ENCODE peak calls at places on chromosomes 5 and 9, in four cellular contexts. J, B, P and X are unnamed samples.

GRCh38 chr9:107312651-107313050 is 29.6 kb downstream of the RAD23B start:
- DNase-seq in J (no peak), B (no peak), P (peak; percentile 56), X (no peak)

GRCh38 chr9:136512651-136513066 is 29.8 kb upstream of the SEC16A start:
- DNase-seq in P (no peak), J (no peak), B (no peak), X (no peak)

GRCh38 chr5:132013711-132014110 is 2.3 kb upstream of the ACSL6 start:
- DNase-seq in J (no peak), B (no peak), P (no peak), X (no peak)

GRCh38 chr5:654071-654778 is 38.9 kb downstream of the TPPP start:
- DNase-seq in J (no peak), B (no peak), P (no peak), X (no peak)

GRCh38 chr9:129482521-129483466 is 138.1 kb downstream of the C9orf50 start:
- DNase-seq in J (peak; percentile 89), B (peak; percentile 69), P (peak; percentile 84), X (no peak)

GRCh38 chr5:60334281-60334713 is 365.7 kb downstream of the DEPDC1B start:
- DNase-seq in J (no peak), P (peak; percentile 65), B (no peak), X (no peak)

GRCh38 chr9:119968837-119969707 is 599.8 kb upstream of the BRINP1 start:
- DNase-seq in B (no peak), J (peak; percentile 50), P (peak; percentile 61), X (peak; percentile 0)

GRCh38 chr5:55037816-55038379 is 13.8 kb downstream of the GZMK start:
- DNase-seq in B (no peak), P (no peak), J (no peak), X (no peak)

GRCh38 chr5:66307647-66308257 is 163.7 kb downstream of the SREK1 start:
- DNase-seq in B (peak; percentile 44), J (no peak), P (peak; percentile 69), X (peak; percentile 7)

GRCh38 chr9:79573697-79573976 is 1.9 kb downstream of the TLE4 start:
- DNase-seq in J (no peak), B (no peak), P (no peak), X (no peak)

GRCh38 chr5:34695275-34696032 is 39.3 kb downstream of the RAI14 start:
- DNase-seq in J (no peak), B (no peak), P (no peak), X (peak; percentile 9)

GRCh38 chr5:137521246-137521645 is 22.1 kb upstream of the SPOCK1 start:
- DNase-seq in J (no peak), P (no peak), B (no peak), X (no peak)

GRCh38 chr5:98938459-98938858 is 9.7 kb upstream of the CHD1 start:
- DNase-seq in B (no peak), J (no peak), P (peak; percentile 41), X (no peak)

GRCh38 chr5:15483348-15484090 is 16.5 kb upstream of the FBXL7 start:
- DNase-seq in P (peak; percentile 19), J (no peak), B (no peak), X (no peak)

GRCh38 chr5:143400541-143401252 is 2.8 kb downstream of the NR3C1 start:
- DNase-seq in P (peak; percentile 60), J (no peak), B (no peak), X (no peak)

GRCh38 chr9:116632990-116633441 is 54.1 kb upstream of the TRIM32 start:
- DNase-seq in P (peak; percentile 44), J (no peak), B (no peak), X (no peak)

GRCh38 chr9:37456808-37457207 is 8.4 kb downstream of the ZBTB5 start:
- DNase-seq in P (no peak), J (no peak), B (no peak), X (no peak)

GRCh38 chr5:81020478-81021167 is 60.5 kb downstream of the RASGRF2 start:
- DNase-seq in B (peak; percentile 53), P (peak; percentile 45), J (no peak), X (no peak)

GRCh38 chr5:127838661-127839060 is 135.5 kb downstream of the CCDC192 start:
- DNase-seq in P (peak; percentile 64), B (no peak), J (no peak), X (no peak)

GRCh38 chr5:109121225-109121624 is 288.5 kb downstream of the PJA2 start:
- DNase-seq in J (no peak), P (no peak), B (no peak), X (no peak)

GRCh38 chr5:109125755-109126429 is 283.9 kb downstream of the PJA2 start:
- DNase-seq in P (no peak), J (no peak), B (no peak), X (no peak)

GRCh38 chr5:109126481-109126880 is 283.3 kb downstream of the PJA2 start:
- DNase-seq in P (no peak), J (no peak), B (no peak), X (no peak)
- H3K4me3 ChIP-seq in P (no peak overlapping the region), J (no peak overlapping the region), B (no peak overlapping the region), X (no peak overlapping the region)

GRCh38 chr9:15485836-15486678 is 24.7 kb downstream of the PSIP1 start:
- DNase-seq in B (no peak), P (peak; percentile 54), J (no peak), X (peak; percentile 41)
- H3K9me3 ChIP-seq in B (no peaks in the 10 kb centered on the region), P (no peaks in the 10 kb centered on the region), J (no peaks in the 10 kb centered on the region), X (no peaks in the 10 kb centered on the region)

DNA sequence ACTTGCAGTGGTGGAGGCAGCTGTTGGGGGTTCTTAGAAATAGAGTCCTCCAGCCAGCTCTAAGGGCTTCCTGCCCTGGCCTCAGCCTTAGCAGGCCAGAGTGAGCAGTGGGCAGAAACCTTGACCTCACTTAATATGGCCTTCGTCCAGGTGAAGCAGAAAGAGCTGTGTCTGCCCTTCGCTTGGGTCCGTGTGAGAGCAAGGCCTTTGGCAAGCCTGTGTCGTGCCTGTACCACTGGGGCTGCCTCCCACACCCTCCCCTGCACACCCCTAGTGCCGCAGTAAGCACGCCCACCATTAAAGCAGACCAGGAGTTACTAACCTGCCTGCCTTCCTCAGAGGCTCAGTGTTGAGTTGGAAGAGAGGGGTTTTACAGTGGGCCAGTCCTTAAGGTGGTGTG is 13.6 kb downstream of the ARPC5L start:
- DNase-seq in B (no peak), P (no peak), J (no peak), X (no peak)
- H3K4me3 ChIP-seq in B (no peak overlapping the region), P (no peak overlapping the region), J (no peak overlapping the region), X (no peak overlapping the region)

GRCh38 chr5:68242743-68243142 is 27.2 kb downstream of the PIK3R1 start:
- DNase-seq in B (no peak), P (peak; percentile 65), J (no peak), X (no peak)
- H3K9me3 ChIP-seq in B (no peaks in the 10 kb centered on the region), P (no peaks in the 10 kb centered on the region), J (no peaks in the 10 kb centered on the region), X (no peaks in the 10 kb centered on the region)

DNA sequence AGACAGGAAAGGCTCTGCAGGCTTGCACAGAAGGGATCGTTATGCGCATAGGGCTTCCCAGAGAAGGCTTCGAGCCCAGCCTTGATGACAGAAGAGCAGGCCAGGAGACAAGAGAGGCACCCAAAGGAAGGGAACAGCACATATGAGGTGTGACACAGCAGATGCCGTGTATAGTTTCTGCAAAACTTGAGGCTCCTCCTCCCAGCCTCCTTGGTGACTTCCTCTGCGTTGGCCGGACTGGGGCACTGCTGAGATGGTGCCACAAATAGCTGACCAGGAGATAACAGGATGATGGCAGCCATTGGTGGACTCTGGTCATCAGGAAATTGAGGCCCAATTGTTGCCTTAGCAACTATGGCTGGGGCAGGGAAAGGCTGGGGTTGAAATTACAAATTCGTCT is 4.9 kb upstream of the ZNF79 start:
- DNase-seq in B (no peak), P (no peak), J (no peak), X (no peak)
- H3K4me3 ChIP-seq in B (no peak overlapping the region), P (no peak overlapping the region), J (no peak overlapping the region), X (no peak overlapping the region)

GRCh38 chr5:178940569-178941360 is at the start of gene ZNF454:
- DNase-seq in B (no peak), P (peak; percentile 62), J (peak; percentile 62), X (no peak)
- H3K9me3 ChIP-seq in B (peaks cover 7% of the 10 kb centered on the region), P (peaks cover 66% of the 10 kb centered on the region), J (peaks cover 84% of the 10 kb centered on the region), X (peaks cover 10% of the 10 kb centered on the region)

DNA sequence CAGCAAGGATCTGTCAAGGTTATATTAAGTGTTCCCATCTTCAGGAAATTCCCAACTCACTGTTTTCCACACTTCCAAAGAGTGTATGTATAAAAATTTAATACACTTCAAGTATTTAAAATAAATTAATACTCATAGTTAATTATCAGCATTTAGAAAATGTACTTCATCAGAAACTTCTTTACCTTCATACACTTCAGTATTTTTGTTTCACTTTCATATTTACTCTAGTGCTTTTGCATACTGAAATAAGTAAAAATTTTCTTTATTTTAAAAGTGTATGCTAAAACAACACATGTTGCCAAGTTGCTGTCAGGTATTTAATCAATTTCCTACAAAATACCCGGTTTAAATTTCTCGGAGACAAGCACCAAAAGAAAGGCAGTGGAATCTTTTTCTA is 16.5 kb downstream of the RICTOR start:
- DNase-seq in B (no peak), P (no peak), J (no peak), X (no peak)
- H3K4me3 ChIP-seq in B (no peak overlapping the region), P (peak overlapping the region; percentile 38), J (no peak overlapping the region), X (peak overlapping the region; percentile 20)